ENCODE peak calls at places on chromosomes 16 and 17, in five cellular contexts. A is A673, Z is Panc1, Y is A549, K is H1. V is an unnamed sample.

GRCh38 chr17:3843935-3844516 is 2.0 kb downstream of the NCBP3 start:
- DNase-seq in A (peak), K (no peak), Z (no peak), Y (peak), V (peak)

GRCh38 chr16:19884021-19884485 is 595 bp downstream of the GPRC5B start:
- DNase-seq in K (peak), Z (no peak), Y (no peak), A (no peak), V (peak)

GRCh38 chr16:85460252-85460982 is 152.7 kb upstream of the GSE1 start:
- DNase-seq in Z (no peak), A (peak), K (no peak), Y (no peak), V (peak)

GRCh38 chr16:90001761-90002503 is 17.3 kb downstream of the DBNDD1 start:
- DNase-seq in A (no peak), K (no peak), Z (no peak), Y (no peak), V (no peak)

GRCh38 chr17:15490634-15491261 is 23.3 kb upstream of the CDRT4 start:
- DNase-seq in K (peak), A (peak), Z (no peak), Y (no peak), V (peak)

GRCh38 chr17:5434984-5435383 is 4.0 kb downstream of the C1QBP start:
- DNase-seq in A (no peak), Y (no peak), K (no peak), Z (no peak), V (no peak)

GRCh38 chr16:24995033-24995432 is 20.1 kb downstream of the ARHGAP17 start:
- DNase-seq in Z (no peak), A (no peak), K (no peak), Y (no peak), V (no peak)

GRCh38 chr17:16915752-16916556 is 56.0 kb downstream of the TNFRSF13B start:
- DNase-seq in A (peak), Y (peak), Z (no peak), K (peak), V (peak)

GRCh38 chr17:73749337-73749807 is 105.1 kb upstream of the SDK2 start:
- DNase-seq in Z (no peak), A (no peak), Y (no peak), K (no peak), V (no peak)

GRCh38 chr17:42695500-42695899 is 13.2 kb downstream of the CNTNAP1 start:
- DNase-seq in Z (no peak), Y (no peak), A (no peak), K (no peak), V (no peak)

GRCh38 chr17:57606111-57606875 is 138.8 kb downstream of the CCDC182 start:
- DNase-seq in Z (no peak), A (no peak), K (no peak), Y (no peak), V (no peak)

GRCh38 chr17:57607553-57608120 is 137.5 kb downstream of the CCDC182 start:
- DNase-seq in Z (no peak), Y (no peak), K (no peak), A (no peak), V (no peak)

GRCh38 chr17:57603978-57604377 is 141.1 kb downstream of the CCDC182 start:
- DNase-seq in A (no peak), Z (no peak), Y (no peak), K (no peak), V (no peak)

GRCh38 chr17:57604771-57605733 is 140.0 kb downstream of the CCDC182 start:
- DNase-seq in Z (no peak), Y (no peak), A (peak), K (no peak), V (peak)

GRCh38 chr17:57605734-57606105 is 139.4 kb downstream of the CCDC182 start:
- DNase-seq in K (no peak), Z (no peak), Y (no peak), A (no peak), V (no peak)
- H3K4me3 ChIP-seq in K (no peak), Z (no peak), Y (no peak), A (no peak), V (no peak)

DNA sequence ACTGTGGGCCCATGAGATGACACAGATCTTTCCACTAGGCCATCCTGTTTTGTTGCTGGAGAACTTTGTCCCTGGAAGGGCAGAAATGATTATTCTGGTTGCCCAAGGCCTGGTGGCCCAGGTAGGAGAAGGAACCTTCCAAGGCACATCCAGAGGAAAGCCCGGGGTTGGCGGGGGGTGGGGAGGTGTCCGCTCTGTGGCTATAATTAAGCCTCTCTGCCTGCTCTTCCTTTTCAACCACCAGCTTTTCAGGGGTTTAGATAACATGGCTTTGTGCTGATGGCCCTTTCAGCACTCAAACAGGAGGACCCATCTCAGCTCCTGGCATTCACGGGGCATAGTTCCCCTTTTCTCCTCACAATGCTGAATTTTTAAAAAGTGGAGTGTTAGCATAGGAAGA is 188.3 kb downstream of the MSI2 start:
- DNase-seq in Z (no peak), K (no peak), Y (no peak), A (no peak), V (no peak)
- H3K27ac ChIP-seq in Z (no peak), K (no peak), Y (peak), A (no peak), V (peak)

DNA sequence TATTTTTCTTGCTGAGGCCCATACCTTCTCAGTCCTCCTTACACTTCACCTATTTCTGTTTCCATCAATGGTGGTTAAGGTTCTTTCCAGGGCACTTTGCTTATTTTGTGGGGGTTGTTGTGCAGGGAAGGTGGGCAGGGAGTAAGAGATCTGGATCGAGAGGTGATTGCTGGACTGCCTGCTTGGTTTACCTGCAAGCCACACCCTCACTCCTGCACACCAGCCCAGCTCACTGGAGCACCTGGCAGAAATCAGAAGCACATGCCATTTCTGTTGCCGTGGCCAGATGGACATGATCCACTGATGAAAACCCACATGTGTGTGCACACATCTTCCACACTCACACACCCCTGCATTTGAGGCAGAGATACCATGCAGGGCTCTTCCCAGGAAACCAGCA is 50.4 kb downstream of the ASIC2 start:
- DNase-seq in Y (no peak), A (no peak), K (no peak), Z (no peak), V (no peak)
- H3K4me3 ChIP-seq in Y (no peak), A (no peak), K (no peak), Z (no peak), V (no peak)

DNA sequence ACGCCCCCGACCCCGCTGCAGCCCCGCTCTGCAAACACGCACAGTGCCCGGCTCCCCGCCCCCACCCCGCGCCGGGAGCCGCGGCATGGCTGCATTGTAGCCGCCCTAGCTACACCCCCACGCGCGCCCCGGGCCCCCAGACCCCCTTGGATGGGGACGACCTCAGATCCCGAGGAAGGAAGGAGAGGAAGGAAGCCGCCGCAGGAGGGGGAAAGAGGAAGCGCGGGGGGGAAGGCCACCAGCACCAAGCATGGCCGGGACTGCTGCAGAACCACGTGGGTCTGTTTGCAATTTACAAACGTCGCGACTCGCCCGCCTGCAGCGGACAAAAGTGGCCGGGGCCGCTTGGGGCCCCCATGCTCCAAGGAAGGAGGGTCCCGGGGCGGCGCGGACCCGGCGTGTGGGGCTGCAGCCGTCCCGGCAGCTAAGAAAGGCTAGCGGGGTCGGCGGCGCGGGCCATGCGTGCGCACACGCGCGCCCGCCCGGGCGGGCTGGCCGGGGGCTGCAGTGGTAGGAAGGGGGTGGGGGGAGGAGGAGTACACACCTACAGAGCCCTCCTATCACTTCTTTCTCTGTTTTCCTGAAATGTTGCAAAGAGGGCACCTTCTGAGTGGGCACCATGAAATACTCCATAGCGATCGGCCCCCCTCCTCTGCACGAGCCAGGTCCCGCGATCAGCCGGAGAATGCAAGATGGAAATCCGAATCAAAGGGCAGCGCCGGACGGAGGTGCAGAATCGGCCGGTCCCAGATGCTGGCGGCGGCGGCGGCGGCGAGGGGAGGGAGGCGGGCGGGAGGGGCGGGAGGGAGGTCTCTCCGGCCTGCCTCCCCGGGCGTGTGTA is 489 bp downstream of the TFAP4 start:
- DNase-seq in A (peak), Y (peak), K (peak), Z (no peak), V (peak)
- H3K27ac ChIP-seq in A (peak), Y (peak), K (peak), Z (peak), V (peak)

GRCh38 chr16:17348826-17349225 is 121.9 kb downstream of the XYLT1 start:
- DNase-seq in K (no peak), Z (no peak), Y (no peak), A (no peak), V (no peak)

GRCh38 chr16:17348042-17348783 is 122.5 kb downstream of the XYLT1 start:
- DNase-seq in Y (no peak), A (no peak), Z (no peak), K (no peak), V (no peak)

GRCh38 chr16:17346441-17346773 is 124.4 kb downstream of the XYLT1 start:
- DNase-seq in Z (no peak), A (no peak), K (no peak), Y (no peak), V (no peak)

GRCh38 chr16:17347624-17348023 is 123.1 kb downstream of the XYLT1 start:
- DNase-seq in K (no peak), A (no peak), Z (no peak), Y (no peak), V (no peak)

GRCh38 chr16:17346774-17347569 is 123.8 kb downstream of the XYLT1 start:
- DNase-seq in K (no peak), Y (no peak), A (no peak), Z (no peak), V (no peak)
- H3K4me3 ChIP-seq in K (no peak), Y (no peak), A (no peak), Z (no peak), V (no peak)

V was measured in SJCRH30.